ENCODE peak calls at places on chromosomes 12 and 14, in ten cellular contexts. W, M, I, J, F, Q, L, C, S and E are unnamed samples.

GRCh38 chr14:59305231-59305630 is 116.8 kb downstream of the DAAM1 start:
- DNase-seq in W (no peak), M (no peak), I (no peak), J (no peak), F (no peak), Q (no peak), L (peak), C (no peak), S (no peak), E (no peak)

GRCh38 chr14:61527325-61528100 is 167.8 kb upstream of the HIF1A start:
- DNase-seq in W (no peak), M (no peak), I (peak), J (no peak), F (no peak), Q (no peak), L (peak), C (no peak), S (no peak), E (no peak)

GRCh38 chr12:121050725-121051124 is 11.7 kb upstream of the OASL start:
- DNase-seq in W (peak), M (no peak), I (peak), J (no peak), F (no peak), Q (no peak), L (no peak), C (no peak), S (no peak), E (no peak)

GRCh38 chr14:87002831-87003230 is 990.2 kb downstream of the GALC start:
- DNase-seq in W (no peak), M (no peak), I (no peak), J (no peak), F (no peak), Q (no peak), L (no peak), C (no peak), S (no peak), E (no peak)

GRCh38 chr14:60245316-60246177 is 3.5 kb upstream of the PPM1A start:
- DNase-seq in W (no peak), M (no peak), I (no peak), J (no peak), F (no peak), Q (no peak), L (no peak), C (no peak), S (no peak), E (no peak)

GRCh38 chr12:32305163-32305562 is 94.2 kb upstream of the FGD4 start:
- DNase-seq in W (no peak), M (no peak), I (peak), J (no peak), F (no peak), Q (no peak), L (peak), C (no peak), S (no peak), E (no peak)

GRCh38 chr12:92437452-92437851 is 265.3 kb upstream of the PLEKHG7 start:
- DNase-seq in W (no peak), M (no peak), I (no peak), J (no peak), F (no peak), Q (no peak), L (no peak), C (no peak), S (no peak), E (no peak)

GRCh38 chr14:77612011-77612620 is 4.3 kb downstream of the SPTLC2 start:
- DNase-seq in W (no peak), M (no peak), I (no peak), J (no peak), F (no peak), Q (no peak), L (peak), C (no peak), S (no peak), E (no peak)

GRCh38 chr12:19910681-19911080 is 457.7 kb upstream of the PDE3A start:
- DNase-seq in W (no peak), M (no peak), I (no peak), J (no peak), F (no peak), Q (no peak), L (no peak), C (no peak), S (no peak), E (no peak)

GRCh38 chr12:108819920-108820699 is 37.3 kb downstream of the SSH1 start:
- DNase-seq in W (no peak), M (no peak), I (no peak), J (no peak), F (no peak), Q (no peak), L (no peak), C (no peak), S (no peak), E (peak)

GRCh38 chr12:59708059-59708458 is 112.2 kb downstream of the SLC16A7 start:
- DNase-seq in W (no peak), M (no peak), I (no peak), J (no peak), F (no peak), Q (no peak), L (peak), C (peak), S (no peak), E (no peak)

GRCh38 chr12:113535100-113535499 is 63.4 kb upstream of the LHX5 start:
- DNase-seq in W (no peak), M (no peak), I (no peak), J (no peak), F (no peak), Q (no peak), L (no peak), C (no peak), S (no peak), E (no peak)

GRCh38 chr14:86055512-86055911 is 525.6 kb downstream of the FLRT2 start:
- DNase-seq in W (peak), M (peak), I (peak), J (no peak), F (no peak), Q (peak), L (peak), C (no peak), S (no peak), E (no peak)

GRCh38 chr12:62907067-62907466 is 27.9 kb downstream of the PPM1H start:
- DNase-seq in W (no peak), M (no peak), I (no peak), J (no peak), F (no peak), Q (no peak), L (no peak), C (no peak), S (no peak), E (no peak)

GRCh38 chr12:19709889-19710288 is 270.6 kb downstream of the AEBP2 start:
- DNase-seq in W (no peak), M (no peak), I (no peak), J (no peak), F (no peak), Q (no peak), L (no peak), C (no peak), S (no peak), E (no peak)

GRCh38 chr14:37034410-37035285 is 137.8 kb downstream of the SLC25A21 start:
- DNase-seq in W (no peak), M (no peak), I (no peak), J (no peak), F (no peak), Q (peak), L (peak), C (no peak), S (no peak), E (no peak)

GRCh38 chr14:72766296-72766695 is 127.6 kb downstream of the DPF3 start:
- DNase-seq in W (no peak), M (no peak), I (no peak), J (no peak), F (no peak), Q (no peak), L (no peak), C (no peak), S (no peak), E (no peak)